ENCODE peak calls at places on chromosomes 11 and 22, in five cellular contexts. H is fibroblast of mammary gland, S is activated B cell treated with CpG ODN at 0.5 μM for 24 hours, V is MM.1S, G is heart left ventricle. E is an unnamed sample.

GRCh38 chr11:76257040-76257730 is 50.9 kb upstream of the WNT11 start:
- DNase-seq in H (no peak), S (no peak), V (no peak), G (no peak), E (no peak)

GRCh38 chr22:23283591-23284503 is 103.5 kb downstream of the BCR start:
- DNase-seq in H (no peak), S (no peak), V (no peak), G (no peak), E (no peak)

GRCh38 chr22:26912985-26913384 is 255.6 kb downstream of the MIAT start:
- DNase-seq in H (no peak), S (no peak), V (no peak), G (no peak), E (no peak)

GRCh38 chr22:44580756-44581435 is 82.9 kb upstream of the RTL6 start:
- DNase-seq in H (no peak), S (no peak), V (no peak), G (peak), E (no peak)

GRCh38 chr11:60914620-60915249 is 777 bp downstream of the TMEM109 start:
- DNase-seq in H (peak), S (no peak), V (peak), G (no peak), E (no peak)

GRCh38 chr11:110373061-110373702 is 56.6 kb upstream of the FDX1 start:
- DNase-seq in H (peak), S (no peak), V (peak), G (no peak), E (no peak)

GRCh38 chr11:2515401-2516275 is 70.8 kb downstream of the KCNQ1 start:
- DNase-seq in H (no peak), S (peak), V (no peak), G (peak), E (no peak)

GRCh38 chr11:102603091-102603490 is 22.0 kb downstream of the MMP20 start:
- DNase-seq in H (peak), S (no peak), V (no peak), G (no peak), E (no peak)

GRCh38 chr22:36873614-36874308 is 13.0 kb downstream of the NCF4 start:
- DNase-seq in H (peak), S (no peak), V (peak), G (peak), E (no peak)

GRCh38 chr11:45982656-45983470 is 60.4 kb downstream of the LARGE2 start:
- DNase-seq in H (peak), S (no peak), V (no peak), G (peak), E (no peak)

GRCh38 chr22:30605449-30606110 is 1.4 kb upstream of the TCN2 start:
- DNase-seq in H (peak), S (no peak), V (peak), G (peak), E (no peak)

GRCh38 chr11:19241260-19242183 is 777 bp upstream of the E2F8 start:
- DNase-seq in H (no peak), S (peak), V (peak), G (peak), E (no peak)

GRCh38 chr11:128690746-128691091 is 3.2 kb upstream of the FLI1 start:
- DNase-seq in H (no peak), S (no peak), V (no peak), G (peak), E (no peak)

GRCh38 chr11:112963368-112963955 is 2.2 kb downstream of the NCAM1 start:
- DNase-seq in H (no peak), S (no peak), V (no peak), G (no peak), E (no peak)

GRCh38 chr11:27965559-27965958 is 142.4 kb downstream of the KIF18A start:
- DNase-seq in H (no peak), S (no peak), V (no peak), G (no peak), E (no peak)

GRCh38 chr11:114395776-114396175 is 4.5 kb downstream of the C11orf71 start:
- DNase-seq in H (peak), S (no peak), V (peak), G (no peak), E (no peak)
- TF ChIP-seq CTCF in H (peak), S (no peak), V (peak), G (no peak), E (peak)

GRCh38 chr11:43507171-43507570 is 148.5 kb downstream of the TTC17 start:
- DNase-seq in H (no peak), S (no peak), V (no peak), G (no peak), E (no peak)

GRCh38 chr11:43508511-43508918 is 149.8 kb downstream of the TTC17 start:
- DNase-seq in H (peak), S (no peak), V (no peak), G (no peak), E (no peak)

GRCh38 chr11:43504316-43504950 is 145.7 kb downstream of the TTC17 start:
- DNase-seq in H (peak), S (no peak), V (peak), G (no peak), E (peak)

GRCh38 chr11:43505171-43505570 is 146.5 kb downstream of the TTC17 start:
- DNase-seq in H (no peak), S (no peak), V (no peak), G (no peak), E (no peak)

DNA sequence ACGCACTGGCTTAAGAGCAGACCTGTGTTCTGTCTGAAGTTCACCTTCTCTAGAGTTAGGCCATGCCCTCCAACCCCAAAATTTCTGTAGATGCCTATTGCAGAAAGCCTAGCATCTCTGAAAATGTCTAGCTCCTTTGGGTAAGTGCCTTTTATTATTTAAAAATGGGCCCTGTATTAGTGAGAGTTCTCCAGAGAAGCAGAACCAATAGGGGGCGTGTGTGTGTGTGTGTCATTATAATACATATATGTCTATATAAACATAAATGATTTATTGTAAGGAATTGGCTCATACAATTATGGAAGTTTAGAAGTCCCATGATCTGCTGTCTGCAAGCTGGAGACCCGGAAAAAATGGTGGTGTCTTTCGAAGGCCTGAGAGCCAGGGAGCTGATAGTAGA is 144.7 kb downstream of the TTC17 start:
- DNase-seq in H (no peak), S (no peak), V (peak), G (no peak), E (no peak)
- TF ChIP-seq CTCF in H (no peak), S (no peak), V (peak), G (no peak), E (no peak)

GRCh38 chr11:88337342-88338222 is at the start of gene CTSC:
- DNase-seq in H (peak), S (peak), V (peak), G (peak), E (peak)
- TF ChIP-seq CTCF in H (no peak), S (no peak), V (no peak), G (no peak), E (no peak)

DNA sequence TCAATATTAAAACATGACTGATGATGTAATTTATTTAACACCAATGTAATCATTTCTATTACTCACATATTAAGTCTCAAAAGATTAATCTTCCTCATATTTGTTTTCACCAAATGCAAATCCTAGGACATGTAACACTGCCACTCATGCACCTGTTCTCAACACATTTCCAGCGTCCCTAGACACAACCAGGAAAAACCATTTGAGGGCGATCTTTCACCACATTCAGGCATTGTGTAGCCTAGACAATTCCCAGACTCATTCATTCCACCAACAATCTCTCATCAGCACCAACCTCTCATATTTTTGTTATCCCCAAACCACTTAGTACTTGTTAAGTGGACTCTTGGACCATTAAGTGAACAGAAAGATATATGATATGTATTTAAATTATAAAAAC is 66.1 kb downstream of the SLC36A4 start:
- DNase-seq in H (no peak), S (no peak), V (no peak), G (no peak), E (no peak)
- TF ChIP-seq CTCF in H (peak), S (no peak), V (no peak), G (no peak), E (peak)

GRCh38 chr11:114166389-114166788 is 106.9 kb downstream of the ZBTB16 start:
- DNase-seq in H (peak), S (no peak), V (no peak), G (no peak), E (no peak)
- TF ChIP-seq CTCF in H (no peak), S (no peak), V (no peak), G (no peak), E (no peak)

E was measured in D721Med.